ENCODE peak calls at places on chromosomes 1 and 21, in eight cellular contexts. P is endodermal cell, H is lower lobe of right lung, G is endothelial cell of umbilical vein, S is ascending aorta, Y is heart right ventricle, L is GM06990, R is OCI-LY7. M is an unnamed sample. For H3K36me3, the result is how much of the 10 kb centered on the place peaks cover.

GRCh38 chr1:69246109-69246508 is 321.6 kb upstream of the LRRC7 start:
- DNase-seq in P (no peak), H (no peak), G (no peak), S (no peak), Y (no peak), L (no peak), R (no peak), M (no peak)

GRCh38 chr1:115373305-115373704 is 35.3 kb upstream of the NGF start:
- DNase-seq in P (no peak), H (no peak), G (no peak), S (no peak), Y (no peak), L (no peak), R (no peak), M (no peak)

GRCh38 chr1:31435471-31436409 is 22.7 kb downstream of the SERINC2 start:
- DNase-seq in P (no peak), H (no peak), G (no peak), S (no peak), Y (no peak), L (no peak), R (no peak), M (peak)

GRCh38 chr1:154463512-154463990 is 38.5 kb upstream of the TDRD10 start:
- DNase-seq in P (no peak), H (no peak), G (peak), S (no peak), Y (no peak), L (peak), R (no peak), M (no peak)

GRCh38 chr1:5818755-5819154 is 173.5 kb downstream of the NPHP4 start:
- DNase-seq in P (no peak), H (no peak), G (no peak), S (no peak), Y (no peak), L (no peak), R (no peak), M (no peak)

GRCh38 chr1:36217667-36218066 is 6.6 kb upstream of the THRAP3 start:
- DNase-seq in P (no peak), H (no peak), G (peak), S (no peak), Y (no peak), L (no peak), R (no peak), M (no peak)

GRCh38 chr1:41810446-41810845 is 108.3 kb downstream of the HIVEP3 start:
- DNase-seq in P (peak), H (no peak), G (peak), S (no peak), Y (no peak), L (no peak), R (peak), M (no peak)

GRCh38 chr1:234486858-234487830 is 8.2 kb upstream of the TARBP1 start:
- DNase-seq in P (no peak), H (no peak), G (peak), S (no peak), Y (no peak), L (no peak), R (peak), M (no peak)

GRCh38 chr1:54864460-54865208 is 22.4 kb downstream of the DHCR24 start:
- DNase-seq in P (no peak), H (no peak), G (no peak), S (no peak), Y (no peak), L (no peak), R (no peak), M (no peak)

GRCh38 chr1:64650411-64650810 is 94.5 kb upstream of the RAVER2 start:
- DNase-seq in P (no peak), H (no peak), G (no peak), S (no peak), Y (no peak), L (no peak), R (no peak), M (no peak)

GRCh38 chr1:15703562-15703961 is 19.4 kb downstream of the PLEKHM2 start:
- DNase-seq in P (peak), H (peak), G (peak), S (peak), Y (peak), L (no peak), R (no peak), M (no peak)

GRCh38 chr21:22258821-22259220 is 1260.6 kb downstream of the NCAM2 start:
- DNase-seq in P (no peak), H (no peak), G (no peak), S (no peak), Y (no peak), L (no peak), R (no peak), M (no peak)
- TF ChIP-seq CTCF in P (no peak), H (no peak), G (no peak), S (no peak), Y (no peak), L (no peak), R (no peak), M (no peak)

GRCh38 chr1:163072658-163073057 is 3.5 kb downstream of the RGS4 start:
- DNase-seq in P (no peak), H (no peak), G (peak), S (no peak), Y (no peak), L (no peak), R (no peak), M (no peak)

GRCh38 chr1:163074716-163075284 is 5.6 kb downstream of the RGS4 start:
- DNase-seq in P (no peak), H (no peak), G (no peak), S (no peak), Y (no peak), L (no peak), R (no peak), M (no peak)

GRCh38 chr1:163071381-163072255 is 2.5 kb downstream of the RGS4 start:
- DNase-seq in P (peak), H (no peak), G (peak), S (peak), Y (peak), L (no peak), R (peak), M (no peak)

GRCh38 chr1:163076044-163076443 is 6.9 kb downstream of the RGS4 start:
- DNase-seq in P (no peak), H (no peak), G (no peak), S (no peak), Y (no peak), L (no peak), R (no peak), M (no peak)

GRCh38 chr1:163074004-163074403 is 4.8 kb downstream of the RGS4 start:
- DNase-seq in P (no peak), H (no peak), G (no peak), S (no peak), Y (no peak), L (no peak), R (no peak), M (no peak)
- H3K36me3 ChIP-seq in P (under half), H (under half), G (under half), S (under half), Y (under half), L (under half), R (under half), M (under half)

DNA sequence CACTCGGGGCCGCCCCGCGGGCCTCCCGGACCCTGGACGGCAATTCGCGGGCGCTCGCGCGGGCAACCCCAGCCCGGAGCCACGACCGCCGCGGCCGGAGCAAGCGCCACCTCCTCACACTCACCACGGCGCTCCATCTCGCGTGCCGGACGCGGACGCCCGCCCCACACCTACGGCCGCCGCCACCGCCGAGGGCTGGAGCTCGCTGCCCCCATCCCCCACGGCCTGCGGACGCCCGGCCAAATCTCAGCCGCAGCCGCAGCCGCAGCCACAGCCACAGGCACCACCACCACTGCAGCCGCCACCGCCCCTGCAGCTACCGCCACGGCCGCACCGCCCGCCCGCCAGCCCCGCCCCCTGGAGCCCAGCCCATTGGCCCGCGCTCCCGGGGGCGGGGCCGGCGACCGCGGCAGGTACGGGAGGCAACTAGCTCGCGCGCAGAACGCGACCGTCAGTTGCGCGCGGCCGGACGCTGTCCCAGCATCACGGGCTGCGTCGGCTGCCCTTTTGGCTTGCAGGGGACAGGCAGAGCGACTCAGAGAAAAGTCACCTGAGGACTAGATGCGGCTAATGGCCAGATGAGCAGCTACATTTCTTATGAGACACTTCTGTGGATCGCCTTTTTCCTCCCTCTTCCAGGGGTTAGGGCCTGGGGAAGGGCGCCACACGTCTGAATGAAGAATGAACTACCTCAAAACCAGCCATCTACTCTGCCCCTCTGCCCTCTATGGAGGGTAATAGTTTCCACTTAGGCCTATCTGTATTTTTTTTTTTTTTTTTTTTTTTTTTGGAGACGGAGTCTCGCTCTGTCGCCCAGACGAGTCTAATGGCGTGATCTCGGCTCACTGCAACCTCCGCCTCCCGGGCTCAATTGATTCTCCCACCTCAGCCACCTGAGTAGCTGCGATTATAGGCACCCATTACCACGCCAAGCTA is at the start of gene ARHGAP29:
- DNase-seq in P (peak), H (peak), G (peak), S (peak), Y (peak), L (peak), R (peak), M (peak)
- TF ChIP-seq CTCF in P (peak), H (no peak), G (no peak), S (no peak), Y (no peak), L (no peak), R (no peak), M (no peak)

DNA sequence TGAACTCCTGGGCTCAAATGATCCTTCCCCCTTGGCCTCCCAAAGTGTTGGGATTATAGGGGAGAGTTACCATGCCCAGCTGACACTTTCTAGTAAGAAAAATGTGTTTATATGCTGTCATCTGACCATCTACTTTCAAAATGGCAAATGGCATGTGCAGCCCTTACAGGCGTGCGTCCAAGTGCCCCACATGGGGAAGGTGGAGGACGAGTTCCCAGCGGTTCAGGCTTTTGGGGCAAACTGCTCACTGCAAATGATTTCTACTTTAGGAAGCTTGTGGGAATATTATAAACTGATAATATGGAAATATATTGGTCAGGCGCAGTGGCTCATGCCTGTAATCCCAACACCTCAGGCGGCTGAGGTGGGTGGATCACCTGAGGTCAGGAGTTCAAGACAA is 41.5 kb upstream of the NADK start:
- DNase-seq in P (no peak), H (no peak), G (no peak), S (no peak), Y (no peak), L (no peak), R (no peak), M (no peak)
- H3K36me3 ChIP-seq in P (half or more), H (half or more), G (under half), S (under half), Y (half or more), L (under half), R (half or more), M (half or more)

GRCh38 chr1:186683637-186684410 is 3.6 kb upstream of the PTGS2 start:
- DNase-seq in P (no peak), H (no peak), G (no peak), S (no peak), Y (no peak), L (peak), R (no peak), M (no peak)

GRCh38 chr1:186681136-186681535 is 913 bp upstream of the PTGS2 start:
- DNase-seq in P (no peak), H (no peak), G (no peak), S (no peak), Y (no peak), L (no peak), R (no peak), M (no peak)

GRCh38 chr1:186681806-186682205 is 1.6 kb upstream of the PTGS2 start:
- DNase-seq in P (no peak), H (no peak), G (peak), S (no peak), Y (no peak), L (no peak), R (no peak), M (no peak)

GRCh38 chr1:186680031-186681012 is at the start of gene PTGS2:
- DNase-seq in P (peak), H (peak), G (peak), S (peak), Y (peak), L (peak), R (no peak), M (peak)

DNA sequence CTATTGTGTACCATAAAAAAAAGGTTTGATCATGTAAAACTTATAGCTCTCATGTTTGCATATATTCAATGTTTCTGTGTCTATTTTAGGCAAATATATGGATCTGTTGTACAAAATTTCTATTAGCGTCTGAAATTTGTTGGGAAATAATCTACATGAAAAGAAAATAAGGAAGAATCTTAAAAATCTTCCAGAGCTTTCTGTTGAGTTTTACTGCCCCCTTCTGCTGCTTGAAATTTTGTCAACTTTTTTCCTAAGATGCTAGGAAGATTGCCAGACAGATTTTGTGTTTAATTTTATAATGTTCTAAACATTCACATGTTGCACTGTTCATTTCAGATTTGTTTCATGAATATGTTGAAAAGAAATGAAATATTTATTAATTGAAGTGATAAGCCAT is 2.5 kb upstream of the PTGS2 start:
- DNase-seq in P (no peak), H (no peak), G (peak), S (no peak), Y (no peak), L (no peak), R (no peak), M (no peak)
- TF ChIP-seq CTCF in P (peak), H (peak), G (peak), S (peak), Y (peak), L (no peak), R (peak), M (no peak)

GRCh38 chr1:21254335-21254951 is 35.8 kb downstream of the ECE1 start:
- DNase-seq in P (no peak), H (no peak), G (peak), S (no peak), Y (peak), L (no peak), R (no peak), M (no peak)
- H3K36me3 ChIP-seq in P (under half), H (half or more), G (under half), S (half or more), Y (half or more), L (under half), R (under half), M (under half)

M was measured in suprapubic skin.